ENCODE peak calls at places on chromosomes 3 and 15, in seven cellular contexts. B is A549; F is heart right ventricle; Z is lung; J is CD8-positive, alpha-beta T cell; U is cardiac muscle cell; E is fibroblast of lung. W is an unnamed sample.

GRCh38 chr3:9727041-9727595 is 4.4 kb upstream of the BRPF1 start:
- DNase-seq in J (peak), U (no peak), E (no peak), B (peak), Z (no peak), F (no peak), W (no peak)

GRCh38 chr15:91989821-91990220 is 136.3 kb downstream of the SLCO3A1 start:
- DNase-seq in B (no peak), F (no peak), Z (no peak), J (no peak), E (no peak), U (no peak), W (no peak)

GRCh38 chr3:57582470-57583168 is 14.5 kb downstream of the ARF4 start:
- DNase-seq in Z (no peak), E (no peak), U (no peak), J (no peak), F (no peak), B (no peak), W (no peak)

GRCh38 chr3:158617982-158618875 is 26.1 kb upstream of the GFM1 start:
- DNase-seq in Z (no peak), E (no peak), U (no peak), F (no peak), J (no peak), B (no peak), W (no peak)

GRCh38 chr3:194931366-194931765 is 245.7 kb downstream of the FAM43A start:
- DNase-seq in U (no peak), B (no peak), Z (no peak), E (no peak), J (no peak), F (no peak), W (no peak)

GRCh38 chr3:76685858-76686257 is 354.0 kb upstream of the ROBO2 start:
- DNase-seq in J (no peak), U (no peak), F (no peak), Z (no peak), B (no peak), E (no peak), W (no peak)

GRCh38 chr3:11498646-11499045 is 145.1 kb downstream of the VGLL4 start:
- DNase-seq in B (no peak), E (peak), Z (peak), J (no peak), F (peak), U (no peak), W (no peak)

GRCh38 chr3:159928692-159929091 is 59.9 kb upstream of the IL12A start:
- DNase-seq in F (no peak), Z (no peak), E (peak), B (peak), J (no peak), U (no peak), W (no peak)

GRCh38 chr3:53157974-53158580 is 2.9 kb upstream of the PRKCD start:
- DNase-seq in E (no peak), U (no peak), Z (no peak), B (no peak), F (no peak), J (no peak), W (no peak)

GRCh38 chr3:133408961-133409360 is 9.1 kb downstream of the BFSP2 start:
- DNase-seq in B (no peak), E (peak), J (no peak), F (no peak), Z (no peak), U (no peak), W (no peak)

GRCh38 chr3:180416111-180416541 is 185.8 kb upstream of the TTC14 start:
- DNase-seq in Z (no peak), E (no peak), B (no peak), J (no peak), F (no peak), U (no peak), W (no peak)

GRCh38 chr3:143951351-143951971 is 20.2 kb upstream of the DIPK2A start:
- DNase-seq in Z (peak), E (peak), B (no peak), F (no peak), J (no peak), U (peak), W (no peak)

GRCh38 chr3:32813180-32813579 is 4.6 kb upstream of the TRIM71 start:
- DNase-seq in U (peak), B (no peak), E (no peak), J (no peak), Z (no peak), F (no peak), W (no peak)

GRCh38 chr3:133996251-133996661 is 33.5 kb downstream of the SLCO2A1 start:
- DNase-seq in E (no peak), Z (no peak), B (no peak), J (no peak), F (no peak), U (peak), W (peak)

GRCh38 chr3:127679534-127680145 is 6.9 kb downstream of the ABTB1 start:
- DNase-seq in E (no peak), Z (no peak), U (no peak), J (no peak), F (no peak), B (no peak), W (no peak)

GRCh38 chr3:52086461-52086860 is 30.1 kb upstream of the DUSP7 start:
- DNase-seq in Z (no peak), J (no peak), F (no peak), U (no peak), B (no peak), E (no peak), W (no peak)

GRCh38 chr3:1072040-1072439 is 20.8 kb upstream of the CNTN6 start:
- DNase-seq in U (no peak), J (no peak), E (no peak), F (no peak), B (no peak), Z (no peak), W (no peak)

GRCh38 chr3:108223928-108224327 is 1.7 kb upstream of the IFT57 start:
- DNase-seq in E (peak), F (no peak), Z (no peak), B (no peak), U (no peak), J (no peak), W (no peak)

GRCh38 chr15:39272901-39273300 is 308.0 kb upstream of the THBS1 start:
- DNase-seq in E (no peak), U (no peak), Z (no peak), J (no peak), B (no peak), F (no peak), W (no peak)

GRCh38 chr15:66115568-66116206 is 137.9 kb downstream of the MEGF11 start:
- DNase-seq in B (no peak), Z (no peak), U (no peak), E (no peak), J (peak), F (no peak), W (no peak)

GRCh38 chr15:66798426-66799061 is 96.5 kb downstream of the SMAD6 start:
- DNase-seq in E (peak), B (no peak), F (no peak), U (no peak), J (no peak), Z (no peak), W (peak)

GRCh38 chr3:27606537-27606936 is 115.6 kb downstream of the EOMES start:
- DNase-seq in B (no peak), Z (no peak), F (no peak), J (no peak), E (no peak), U (no peak), W (no peak)

GRCh38 chr3:146020969-146021368 is 140.0 kb downstream of the PLOD2 start:
- DNase-seq in B (no peak), J (no peak), U (no peak), Z (no peak), E (no peak), F (no peak), W (no peak)

GRCh38 chr3:146019508-146019907 is 141.5 kb downstream of the PLOD2 start:
- DNase-seq in F (no peak), E (peak), J (no peak), Z (no peak), U (no peak), B (no peak), W (no peak)

GRCh38 chr3:146026547-146026946 is 134.4 kb downstream of the PLOD2 start:
- DNase-seq in U (no peak), F (no peak), J (no peak), B (no peak), E (peak), Z (no peak), W (no peak)

DNA sequence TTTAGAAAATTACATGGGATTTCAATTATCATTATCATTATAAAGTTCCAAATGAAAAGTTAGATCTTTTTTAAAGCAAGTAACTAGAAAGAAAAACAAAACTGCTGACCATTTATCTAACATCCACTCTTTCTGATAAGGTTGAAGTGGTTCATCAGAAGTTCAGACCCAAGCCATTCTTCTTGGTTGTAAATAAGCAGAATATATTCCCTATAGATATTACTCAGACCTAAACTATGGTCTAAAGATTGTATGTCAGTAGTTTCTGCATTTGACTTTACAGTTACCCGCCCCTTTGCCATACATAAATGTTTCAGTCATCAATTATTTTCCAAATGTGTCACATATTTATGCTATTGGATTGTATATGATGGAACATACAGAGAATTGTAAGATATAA is 136.7 kb downstream of the PLOD2 start:
- DNase-seq in Z (no peak), E (no peak), F (no peak), J (no peak), U (no peak), B (no peak), W (no peak)
- H3K4me3 ChIP-seq in Z (no peak), E (no peak), F (no peak), J (no peak), U (no peak), B (no peak), W (no peak)

GRCh38 chr3:187295635-187296034 is 4.1 kb upstream of the MASP1 start:
- DNase-seq in U (no peak), E (peak), J (no peak), F (no peak), B (no peak), Z (no peak), W (no peak)
- TF ChIP-seq CTCF in U (peak), E (peak), J (no peak), F (no peak), B (no peak), Z (no peak), W (no peak)

GRCh38 chr15:74336061-74337005 is 31.1 kb downstream of the CYP11A1 start:
- DNase-seq in F (no peak), J (no peak), U (no peak), E (no peak), B (no peak), Z (no peak), W (no peak)

GRCh38 chr15:74337607-74338211 is 29.7 kb downstream of the CYP11A1 start:
- DNase-seq in U (no peak), B (no peak), J (no peak), Z (no peak), F (no peak), E (no peak), W (peak)

GRCh38 chr15:74335396-74335795 is 32.0 kb downstream of the CYP11A1 start:
- DNase-seq in F (no peak), Z (no peak), U (no peak), B (no peak), J (no peak), E (no peak), W (no peak)

GRCh38 chr15:74338676-74339075 is 28.8 kb downstream of the CYP11A1 start:
- DNase-seq in U (no peak), J (no peak), B (no peak), Z (no peak), E (no peak), F (no peak), W (peak)

DNA sequence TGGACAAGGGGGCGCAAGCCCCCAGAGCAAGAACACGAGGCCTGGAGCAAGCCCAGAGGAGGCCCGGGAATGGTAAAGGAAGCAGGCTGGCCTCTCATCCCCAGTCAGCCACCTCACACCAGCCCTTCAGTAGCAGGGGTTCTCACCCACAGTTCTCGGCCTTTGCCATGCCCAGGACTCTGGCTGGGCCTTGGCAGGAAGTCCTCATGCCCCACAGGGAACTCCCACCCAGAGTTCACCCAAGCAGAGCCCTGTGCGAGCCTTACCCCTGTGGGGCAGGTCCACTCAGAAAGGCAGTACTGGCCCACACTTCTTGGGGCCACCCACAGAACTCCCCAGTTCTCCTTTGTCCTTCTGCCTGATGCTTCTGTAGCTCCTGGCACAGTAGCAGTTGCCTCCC is 30.3 kb downstream of the CYP11A1 start:
- DNase-seq in J (no peak), F (no peak), U (no peak), B (no peak), Z (no peak), E (no peak), W (no peak)
- H3K27ac ChIP-seq in J (no peak), F (no peak), U (no peak), B (no peak), Z (no peak), E (no peak), W (no peak)

GRCh38 chr3:125039897-125040175 is 16.0 kb downstream of the HEG1 start:
- DNase-seq in B (no peak), F (no peak), E (no peak), J (no peak), Z (no peak), U (no peak), W (no peak)

GRCh38 chr3:125045194-125045593 is 10.6 kb downstream of the HEG1 start:
- DNase-seq in B (no peak), F (no peak), J (no peak), U (no peak), Z (no peak), E (no peak), W (no peak)

GRCh38 chr3:125045965-125046364 is 9.8 kb downstream of the HEG1 start:
- DNase-seq in Z (no peak), F (no peak), B (no peak), E (peak), U (no peak), J (no peak), W (no peak)

GRCh38 chr3:125043599-125044151 is 12.1 kb downstream of the HEG1 start:
- DNase-seq in J (no peak), B (no peak), E (no peak), F (peak), Z (no peak), U (peak), W (peak)

DNA sequence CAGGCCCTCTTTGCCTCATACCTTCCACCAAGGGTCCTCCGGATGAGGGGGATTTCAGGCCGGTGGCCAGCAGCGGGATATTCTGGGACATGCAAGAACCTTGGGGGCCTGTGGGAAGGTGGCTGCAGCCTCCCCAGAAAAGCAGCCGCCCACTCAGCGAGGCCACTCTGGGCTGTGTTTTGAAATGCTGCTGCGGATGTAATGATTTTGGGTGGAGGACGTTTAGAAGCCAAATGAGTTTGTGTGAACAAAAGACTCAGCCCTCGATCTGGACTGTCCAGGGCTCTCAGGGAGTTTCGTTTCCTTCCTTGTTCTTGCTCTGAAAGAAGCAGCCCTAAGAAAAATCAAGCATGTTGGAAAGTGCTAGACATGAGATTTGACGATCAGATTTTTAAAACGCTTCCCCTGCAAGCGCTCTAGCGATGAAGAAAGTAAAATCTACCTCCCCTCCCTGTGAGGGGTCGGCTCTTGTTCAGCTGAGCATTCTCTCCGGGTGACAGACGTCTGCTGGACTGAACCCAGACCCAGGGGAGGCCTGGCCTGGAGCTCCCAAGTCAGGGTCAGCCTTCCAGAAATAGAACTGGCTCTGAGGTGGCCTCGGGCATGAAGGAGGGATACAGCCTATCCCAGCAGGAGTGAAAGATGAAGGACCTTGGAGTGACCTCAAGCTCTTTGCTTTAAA is 12.9 kb downstream of the HEG1 start:
- DNase-seq in F (peak), Z (no peak), U (peak), B (no peak), J (no peak), E (peak), W (peak)
- H3K4me3 ChIP-seq in F (peak), Z (no peak), U (no peak), B (no peak), J (no peak), E (no peak), W (peak)

DNA sequence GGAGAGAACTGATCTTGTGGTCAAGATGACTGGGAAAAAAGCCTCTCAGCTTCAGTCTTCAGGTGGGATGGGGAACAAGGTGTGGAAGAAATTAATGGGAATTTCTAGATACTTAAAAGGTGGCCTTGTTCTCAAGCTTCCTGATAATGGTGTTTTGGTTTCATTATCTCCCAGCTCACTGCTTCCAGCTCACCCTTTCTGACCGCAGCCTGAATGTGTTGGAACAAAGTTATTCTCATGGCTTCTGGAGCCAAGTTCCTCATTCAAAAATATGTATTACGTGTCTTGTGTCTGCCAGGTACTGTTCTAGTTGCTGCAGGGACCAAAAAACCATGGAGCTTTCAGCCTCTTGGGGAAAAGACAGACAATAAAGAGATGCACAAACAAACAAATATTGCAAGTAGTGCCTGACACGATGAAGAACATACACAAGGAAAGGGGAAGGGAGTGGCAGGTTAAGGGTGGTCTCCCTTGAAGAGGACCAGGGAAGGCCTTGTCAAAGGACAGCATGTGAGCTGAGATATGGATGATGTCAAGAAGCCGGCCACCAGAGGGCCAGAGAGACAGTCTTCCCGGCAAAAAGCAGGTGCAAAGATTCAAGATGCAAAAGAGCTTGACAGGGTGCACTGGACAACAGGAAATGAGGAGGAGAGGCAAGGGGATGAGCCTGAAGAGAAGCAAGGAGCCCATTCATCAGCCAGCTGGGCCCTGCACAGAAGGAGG is 35.5 kb downstream of the ARRDC4 start:
- DNase-seq in Z (no peak), F (no peak), E (peak), B (no peak), U (peak), J (no peak), W (no peak)
- TF ChIP-seq CTCF in Z (no peak), F (peak), E (peak), B (no peak), U (no peak), J (no peak), W (no peak)

DNA sequence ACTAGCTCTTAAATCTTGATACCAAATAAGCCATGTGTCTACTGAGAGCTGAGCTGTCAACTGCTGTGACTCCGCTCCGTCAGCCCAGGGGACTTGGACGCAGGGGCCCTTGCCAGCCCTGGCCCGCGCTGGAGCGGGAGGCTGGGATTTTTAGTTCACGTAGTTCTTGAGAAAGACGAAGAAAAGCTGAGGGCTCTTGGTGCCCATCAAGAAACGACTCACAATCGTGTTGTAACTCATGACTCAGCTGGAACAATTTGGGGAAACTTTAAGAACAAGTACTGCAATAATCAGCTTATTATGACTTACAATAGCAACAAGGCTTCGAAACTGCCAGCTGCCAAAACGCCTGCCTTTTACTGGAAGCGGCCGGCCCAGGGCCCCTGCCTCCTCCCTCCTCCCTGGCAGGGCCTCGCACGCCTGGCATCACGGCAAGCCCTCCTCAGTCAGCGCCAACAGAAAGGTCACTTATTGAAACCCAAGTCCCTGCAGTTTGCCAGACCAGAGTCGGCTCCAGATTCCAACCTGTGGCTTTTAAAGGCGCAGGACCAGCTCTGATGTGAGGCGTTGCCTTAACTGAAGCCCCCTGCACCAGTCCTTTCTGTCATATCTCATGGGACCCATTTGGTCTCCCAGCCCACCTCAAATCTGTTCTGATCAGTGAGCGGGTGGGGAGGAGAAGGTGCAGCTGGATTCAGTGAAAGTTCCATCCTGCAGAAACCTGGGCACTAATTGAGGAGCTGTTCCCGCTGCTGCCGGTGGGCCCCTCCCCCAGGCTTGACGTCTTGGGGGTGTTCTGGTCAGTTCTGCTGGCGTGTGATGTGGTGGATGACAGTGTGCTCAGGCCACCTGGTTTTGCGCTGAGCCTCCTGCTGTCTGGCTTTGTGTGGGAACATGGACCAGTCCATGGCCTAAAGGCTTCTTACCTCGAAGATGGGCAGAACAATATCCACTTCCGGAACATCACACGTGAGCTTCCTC is 60.1 kb downstream of the RGMA start:
- DNase-seq in F (peak), J (no peak), E (peak), Z (peak), B (no peak), U (no peak), W (peak)
- H3K27ac ChIP-seq in F (peak), J (no peak), E (peak), Z (peak), B (peak), U (peak), W (peak)